ENCODE peak calls at places on chromosomes 16 and 17, in eight cellular contexts. H, P, M, A, Z, C, I and X are unnamed samples. For H3K27me3 and H3K4me1, the result is how much of the 10 kb centered on the place peaks cover.

GRCh38 chr16:64098451-64098850 is 1023.4 kb downstream of the CDH11 start:
- DNase-seq in H (no peak), P (no peak), M (no peak), A (no peak), Z (no peak), C (no peak), I (no peak), X (no peak)

GRCh38 chr16:72853575-72853974 is 194.4 kb downstream of the ZFHX3 start:
- DNase-seq in H (no peak), P (no peak), M (no peak), A (no peak), Z (no peak), C (no peak), I (no peak), X (no peak)

GRCh38 chr17:77783991-77784820 is 174.3 kb upstream of the TNRC6C start:
- DNase-seq in H (no peak), P (no peak), M (no peak), A (no peak), Z (no peak), C (no peak), I (no peak), X (no peak)

GRCh38 chr17:37124074-37124824 is 175.5 kb downstream of the AATF start:
- DNase-seq in H (no peak), P (no peak), M (no peak), A (no peak), Z (no peak), C (peak), I (peak), X (no peak)

GRCh38 chr16:29891525-29892457 is 7.6 kb downstream of the SEZ6L2 start:
- DNase-seq in H (no peak), P (no peak), M (no peak), A (no peak), Z (no peak), C (no peak), I (peak), X (no peak)

GRCh38 chr16:68348645-68349445 is 38.0 kb downstream of the PRMT7 start:
- DNase-seq in H (no peak), P (no peak), M (no peak), A (no peak), Z (no peak), C (no peak), I (no peak), X (no peak)

GRCh38 chr16:11078812-11079459 is 134.6 kb downstream of the CLEC16A start:
- DNase-seq in H (peak), P (peak), M (no peak), A (no peak), Z (no peak), C (no peak), I (peak), X (peak)

GRCh38 chr17:31900877-31901276 is 631 bp downstream of the UTP6 start:
- DNase-seq in H (no peak), P (no peak), M (no peak), A (no peak), Z (no peak), C (no peak), I (peak), X (peak)

GRCh38 chr17:31533546-31534155 is 142.2 kb downstream of the RAB11FIP4 start:
- DNase-seq in H (peak), P (no peak), M (no peak), A (no peak), Z (no peak), C (peak), I (peak), X (peak)

GRCh38 chr17:3828151-3828851 is 17.7 kb downstream of the NCBP3 start:
- DNase-seq in H (no peak), P (no peak), M (no peak), A (no peak), Z (no peak), C (no peak), I (no peak), X (no peak)

GRCh38 chr17:58189436-58190146 is 2.9 kb upstream of the EPX start:
- DNase-seq in H (no peak), P (peak), M (no peak), A (no peak), Z (peak), C (no peak), I (peak), X (peak)

GRCh38 chr16:28139530-28139929 is 72.2 kb downstream of the XPO6 start:
- DNase-seq in H (no peak), P (no peak), M (no peak), A (no peak), Z (no peak), C (no peak), I (no peak), X (no peak)

GRCh38 chr17:17353625-17354484 is 50.7 kb downstream of the NT5M start:
- DNase-seq in H (peak), P (no peak), M (peak), A (peak), Z (no peak), C (peak), I (no peak), X (no peak)

GRCh38 chr16:50781518-50781917 is 39.6 kb downstream of the CYLD start:
- DNase-seq in H (no peak), P (no peak), M (no peak), A (no peak), Z (no peak), C (no peak), I (no peak), X (no peak)

GRCh38 chr17:918102-918740 is 61.4 kb downstream of the NXN start:
- DNase-seq in H (no peak), P (peak), M (no peak), A (peak), Z (no peak), C (no peak), I (no peak), X (no peak)

GRCh38 chr16:49929606-49930005 is 73.7 kb upstream of the ZNF423 start:
- DNase-seq in H (no peak), P (no peak), M (no peak), A (no peak), Z (no peak), C (no peak), I (no peak), X (no peak)

DNA sequence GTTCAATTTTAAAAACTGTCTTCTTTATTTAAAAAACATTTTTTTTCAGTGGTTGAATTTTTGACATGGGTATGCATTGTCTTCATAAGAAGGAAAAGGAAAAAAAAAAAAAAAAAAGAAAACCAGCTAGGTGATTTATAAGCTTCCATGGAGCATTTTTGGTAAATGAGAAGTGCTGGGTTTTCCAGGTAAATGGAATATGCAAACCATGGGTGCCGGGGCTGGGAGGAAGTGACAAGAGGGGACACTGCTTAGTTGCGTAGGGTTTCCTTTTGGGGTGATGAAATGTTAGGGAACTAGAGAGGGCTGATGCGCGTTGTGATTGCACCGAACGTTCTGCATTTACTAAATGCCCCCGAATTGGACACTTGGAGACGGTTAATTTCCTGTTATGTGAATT is 217.4 kb upstream of the FOXF1 start:
- DNase-seq in H (no peak), P (no peak), M (peak), A (no peak), Z (no peak), C (no peak), I (no peak), X (no peak)
- H3K27me3 ChIP-seq in H (under half), P (under half), M (half or more), A (half or more), Z (half or more), C (half or more), I (under half), X (under half)

DNA sequence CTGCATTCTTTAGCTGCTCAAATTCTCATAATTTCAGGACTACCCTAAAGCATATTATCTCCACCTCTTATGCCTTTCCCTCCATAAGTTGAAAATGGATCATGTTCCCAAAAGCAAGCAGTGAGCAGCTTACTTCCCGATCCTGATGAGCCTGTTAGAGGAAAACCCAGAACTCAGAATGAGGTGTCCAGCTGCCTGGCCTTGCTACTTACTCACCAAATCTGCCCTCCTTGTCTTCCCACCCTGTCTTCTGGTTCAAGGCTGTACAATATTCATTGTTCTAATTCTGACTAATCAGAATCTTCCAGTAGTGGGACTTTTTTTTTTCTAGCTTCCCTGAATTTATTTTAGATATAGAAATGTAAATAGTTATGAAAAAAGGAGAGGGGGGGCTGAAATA is 10.8 kb downstream of the LYRM1 start:
- DNase-seq in H (no peak), P (no peak), M (no peak), A (no peak), Z (no peak), C (no peak), I (peak), X (peak)
- H3K4me1 ChIP-seq in H (under half), P (under half), M (under half), A (half or more), Z (under half), C (under half), I (under half), X (under half)

GRCh38 chr17:34578016-34578415 is 1.4 kb upstream of the TMEM132E start:
- DNase-seq in H (no peak), P (no peak), M (no peak), A (no peak), Z (no peak), C (peak), I (no peak), X (no peak)
- H3K4me3 ChIP-seq in H (no peak), P (no peak), M (no peak), A (no peak), Z (no peak), C (no peak), I (no peak), X (no peak)

GRCh38 chr17:74446551-74447500 is 14.9 kb downstream of the GPRC5C start:
- DNase-seq in H (peak), P (peak), M (no peak), A (peak), Z (peak), C (peak), I (peak), X (peak)
- H3K27me3 ChIP-seq in H (under half), P (under half), M (under half), A (under half), Z (under half), C (under half), I (under half), X (under half)